ENCODE peak calls at places on chromosome 1, in nine cellular contexts. J is cardiac muscle cell, O is IMR-90, A is lower leg skin, E is endodermal cell, Z is epithelial cell of esophagus, H is GM12878, W is aorta, Q is ovary. C is an unnamed sample.

GRCh38 chr1:40898434-40898900 is 36.3 kb upstream of the CITED4 start:
- DNase-seq in A (no peak), O (peak; percentile 49), J (peak; percentile 13), E (no peak), W (no peak), Q (no peak), Z (peak; percentile 55), H (peak; percentile 27), C (no peak)

GRCh38 chr1:48236716-48237470 is 14.4 kb downstream of the SLC5A9 start:
- DNase-seq in W (no peak), J (peak; percentile 54), A (no peak), Z (peak; percentile 55), Q (no peak), H (no peak), E (peak; percentile 73), O (peak; percentile 35), C (peak; percentile 26)

GRCh38 chr1:75308365-75308764 is 174.2 kb downstream of the LHX8 start:
- DNase-seq in J (no peak), Z (no peak), E (no peak), Q (no peak), W (no peak), A (no peak), O (no peak), H (no peak), C (no peak)

GRCh38 chr1:11749203-11749689 is 12.7 kb upstream of the C1orf167 start:
- DNase-seq in E (peak; percentile 90), J (no peak), W (no peak), A (no peak), H (no peak), Z (peak; percentile 54), Q (peak; percentile 61), O (no peak), C (peak; percentile 75)

GRCh38 chr1:54385727-54386022 is 20.5 kb downstream of the SSBP3 start:
- DNase-seq in J (no peak), O (no peak), A (no peak), H (no peak), Q (no peak), E (no peak), Z (no peak), W (no peak), C (no peak)

GRCh38 chr1:72918939-72919338 is 636.6 kb upstream of the NEGR1 start:
- DNase-seq in Q (no peak), J (no peak), A (no peak), O (no peak), E (no peak), W (no peak), Z (no peak), H (no peak), C (no peak)

GRCh38 chr1:108893141-108893530 is 16.4 kb downstream of the GPSM2 start:
- DNase-seq in O (peak; percentile 23), J (no peak), A (no peak), E (no peak), H (no peak), Z (peak; percentile 48), W (no peak), Q (no peak), C (no peak)

GRCh38 chr1:40839943-40840335 is 22.2 kb downstream of the CITED4 start:
- DNase-seq in O (no peak), W (no peak), A (no peak), E (no peak), J (no peak), H (no peak), Z (no peak), Q (no peak), C (no peak)

GRCh38 chr1:24112381-24113169 is 640 bp upstream of the MYOM3 start:
- DNase-seq in Z (peak; percentile 87), J (peak; percentile 72), O (peak; percentile 65), Q (peak; percentile 73), A (peak; percentile 65), E (peak; percentile 83), W (peak; percentile 89), H (no peak), C (no peak)

DNA sequence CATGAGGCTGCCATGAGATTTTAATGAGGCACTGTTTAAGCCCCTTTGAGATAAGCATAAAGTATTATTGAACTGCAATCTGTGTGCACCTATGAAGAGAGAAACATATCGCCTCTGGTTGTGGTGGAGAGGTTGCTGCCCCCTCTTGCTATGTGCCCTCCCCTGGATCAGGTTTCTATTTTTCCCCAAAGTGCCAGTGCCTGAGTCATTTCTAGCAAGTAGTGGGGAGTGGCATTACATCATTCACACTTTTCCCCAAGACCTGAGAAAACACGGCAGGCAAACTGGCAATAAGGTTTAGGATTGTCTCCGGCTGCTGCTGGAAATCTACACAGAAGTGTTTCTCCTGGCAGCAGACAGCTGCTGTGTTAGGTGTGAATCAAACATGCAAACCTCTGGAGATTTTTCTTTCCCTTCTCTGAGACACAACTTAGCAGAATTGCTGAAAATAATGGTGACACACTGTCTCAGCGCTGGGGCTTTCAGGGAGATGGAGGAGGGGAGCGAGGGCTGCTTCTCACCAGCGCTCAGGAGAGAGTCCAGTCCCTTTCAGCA is 13.6 kb upstream of the RGS16 start:
- DNase-seq in O (peak; percentile 10), A (no peak), E (peak; percentile 74), Q (no peak), J (peak; percentile 38), Z (peak; percentile 75), W (no peak), H (no peak), C (no peak)
- H3K4me3 ChIP-seq in O (no peak overlapping the region), A (no peak overlapping the region), E (no peak overlapping the region), Q (no peak overlapping the region), J (no peak overlapping the region), Z (no peak overlapping the region), W (no peak overlapping the region), H (no peak overlapping the region), C (no peak overlapping the region)

GRCh38 chr1:20185834-20186782 is at the start of the genes PLA2G2C and UBXN10:
- DNase-seq in J (peak; percentile 60), Q (peak; percentile 76), H (no peak), O (no peak), E (peak; percentile 89), A (no peak), W (peak; percentile 84), Z (no peak), C (peak; percentile 28)
- H3K4me3 ChIP-seq in J (peak within 1 kb of the TSS; percentile 49), Q (peak within 1 kb of the TSS; percentile 35), H (peak within 1 kb of the TSS; percentile 60), O (no peak within 1 kb of the TSS), E (peak within 1 kb of the TSS; percentile 83), A (no peak within 1 kb of the TSS), W (no peak within 1 kb of the TSS), Z (no peak within 1 kb of the TSS), C (peak within 1 kb of the TSS; percentile 71)

GRCh38 chr1:231161711-231162299 is at the start of gene TRIM67:
- DNase-seq in H (no peak), W (no peak), O (no peak), J (peak; percentile 29), A (no peak), E (no peak), Q (peak; percentile 45), Z (no peak), C (no peak)
- H3K4me3 ChIP-seq in H (no peak within 1 kb of the TSS), W (no peak within 1 kb of the TSS), O (no peak within 1 kb of the TSS), J (peak within 1 kb of the TSS; percentile 40), A (no peak within 1 kb of the TSS), E (peak within 1 kb of the TSS; percentile 72), Q (peak within 1 kb of the TSS; percentile 13), Z (no peak within 1 kb of the TSS), C (no peak within 1 kb of the TSS)

GRCh38 chr1:153961421-153961820 is 1.9 kb downstream of the SLC39A1 start:
- DNase-seq in A (no peak), H (no peak), Z (no peak), O (no peak), Q (no peak), W (no peak), E (no peak), J (no peak), C (no peak)
- H3K4me3 ChIP-seq in A (no peak overlapping the region), H (peak overlapping the region; percentile 88), Z (peak overlapping the region; percentile 51), O (no peak overlapping the region), Q (no peak overlapping the region), W (no peak overlapping the region), E (peak overlapping the region; percentile 99), J (no peak overlapping the region), C (no peak overlapping the region)